ENCODE peak calls at places on chromosome 18, in eight cellular contexts. K is cardiac fibroblast, J is NCI-H748 treated with DMSO at 0.1 percent for 48 hours, H is spleen, O is nephron progenitor cell, S is HS-27A, Z is fibroblast of the conjunctiva, V is uterus. B is an unnamed sample.

GRCh38 chr18:34742761-34743366 is 32.8 kb downstream of the DTNA start:
- DNase-seq in K (no peak), J (no peak), H (no peak), O (no peak), S (no peak), Z (no peak), V (no peak), B (no peak)

GRCh38 chr18:50203801-50204604 is 9.1 kb upstream of the MYO5B start:
- DNase-seq in K (peak; percentile 39), J (peak; percentile 70), H (no peak), O (peak; percentile 65), S (peak; percentile 7), Z (peak; percentile 21), V (no peak), B (no peak)

GRCh38 chr18:75376004-75376403 is 51.5 kb downstream of the SMIM21 start:
- DNase-seq in K (no peak), J (no peak), H (no peak), O (no peak), S (no peak), Z (no peak), V (no peak), B (no peak)

GRCh38 chr18:74951165-74951760 is 257.7 kb downstream of the PTGR3 start:
- DNase-seq in K (peak; percentile 84), J (no peak), H (no peak), O (no peak), S (peak; percentile 24), Z (peak; percentile 94), V (no peak), B (no peak)

GRCh38 chr18:55588876-55589595 is 1.0 kb upstream of the TCF4 start:
- DNase-seq in K (no peak), J (peak; percentile 82), H (no peak), O (no peak), S (no peak), Z (no peak), V (no peak), B (no peak)

GRCh38 chr18:26488417-26489009 is 59.8 kb downstream of the KCTD1 start:
- DNase-seq in K (no peak), J (peak; percentile 83), H (no peak), O (no peak), S (no peak), Z (no peak), V (no peak), B (no peak)

GRCh38 chr18:13455470-13455869 is 236.9 kb downstream of the LDLRAD4 start:
- DNase-seq in K (no peak), J (no peak), H (no peak), O (no peak), S (no peak), Z (no peak), V (no peak), B (no peak)

GRCh38 chr18:78528437-78529228 is 451.0 kb upstream of the SALL3 start:
- DNase-seq in K (no peak), J (peak; percentile 69), H (no peak), O (no peak), S (no peak), Z (no peak), V (no peak), B (no peak)

GRCh38 chr18:59748628-59749360 is 51.6 kb upstream of the CCBE1 start:
- DNase-seq in K (peak; percentile 67), J (no peak), H (no peak), O (no peak), S (peak; percentile 77), Z (peak; percentile 72), V (no peak), B (no peak)

GRCh38 chr18:9849407-9849961 is 36.3 kb upstream of the TXNDC2 start:
- DNase-seq in K (peak; percentile 35), J (no peak), H (peak; percentile 86), O (no peak), S (no peak), Z (no peak), V (no peak), B (peak; percentile 93)

GRCh38 chr18:79515944-79516351 is 120.2 kb downstream of the NFATC1 start:
- DNase-seq in K (no peak), J (no peak), H (peak; percentile 67), O (no peak), S (no peak), Z (no peak), V (no peak), B (no peak)

GRCh38 chr18:6145645-6146308 is 250.5 kb upstream of the TMEM200C start:
- DNase-seq in K (no peak), J (no peak), H (no peak), O (no peak), S (no peak), Z (no peak), V (no peak), B (no peak)

GRCh38 chr18:24930974-24931373 is 421.0 kb downstream of the ZNF521 start:
- DNase-seq in K (no peak), J (peak; percentile 42), H (no peak), O (no peak), S (no peak), Z (no peak), V (no peak), B (no peak)

GRCh38 chr18:27673861-27674260 is 488.8 kb upstream of the CHST9 start:
- DNase-seq in K (no peak), J (no peak), H (no peak), O (no peak), S (no peak), Z (no peak), V (no peak), B (no peak)

GRCh38 chr18:80179857-80180558 is 67.3 kb downstream of the PARD6G start:
- DNase-seq in K (no peak), J (no peak), H (no peak), O (no peak), S (no peak), Z (no peak), V (no peak), B (no peak)

GRCh38 chr18:13389491-13390131 is 171.1 kb downstream of the LDLRAD4 start:
- DNase-seq in K (no peak), J (no peak), H (no peak), O (no peak), S (no peak), Z (no peak), V (no peak), B (no peak)

GRCh38 chr18:28176674-28176932 is 327 bp downstream of the CDH2 start:
- DNase-seq in K (no peak), J (no peak), H (no peak), O (no peak), S (no peak), Z (no peak), V (no peak), B (no peak)

GRCh38 chr18:74532511-74533025 is 1.7 kb upstream of the CNDP1 start:
- DNase-seq in K (no peak), J (no peak), H (peak; percentile 42), O (no peak), S (no peak), Z (no peak), V (no peak), B (no peak)

GRCh38 chr18:47772374-47773248 is 157.8 kb downstream of the SMAD2 start:
- DNase-seq in K (peak; percentile 79), J (peak; percentile 44), H (peak; percentile 87), O (peak; percentile 54), S (no peak), Z (peak; percentile 23), V (no peak), B (peak; percentile 30)

GRCh38 chr18:75115514-75115913 is 93.4 kb downstream of the PTGR3 start:
- DNase-seq in K (no peak), J (no peak), H (no peak), O (no peak), S (no peak), Z (no peak), V (no peak), B (no peak)

GRCh38 chr18:67194886-67195285 is 321.6 kb downstream of the DSEL start:
- DNase-seq in K (no peak), J (peak; percentile 68), H (no peak), O (no peak), S (no peak), Z (no peak), V (no peak), B (no peak)

GRCh38 chr18:26747131-26747475 is 118.4 kb downstream of the AQP4 start:
- DNase-seq in K (no peak), J (no peak), H (no peak), O (no peak), S (no peak), Z (no peak), V (no peak), B (no peak)

GRCh38 chr18:9184998-9185613 is 48.5 kb downstream of the ANKRD12 start:
- DNase-seq in K (peak; percentile 18), J (no peak), H (no peak), O (no peak), S (no peak), Z (no peak), V (no peak), B (no peak)

GRCh38 chr18:7147399-7147798 is 29.8 kb upstream of the LAMA1 start:
- DNase-seq in K (peak; percentile 25), J (no peak), H (no peak), O (no peak), S (no peak), Z (no peak), V (no peak), B (no peak)

GRCh38 chr18:67599277-67599676 is 82.8 kb upstream of the DSEL start:
- DNase-seq in K (peak; percentile 29), J (no peak), H (no peak), O (no peak), S (no peak), Z (no peak), V (no peak), B (no peak)

GRCh38 chr18:21979171-21979560 is 190.2 kb upstream of the GATA6 start:
- DNase-seq in K (no peak), J (no peak), H (no peak), O (peak; percentile 48), S (no peak), Z (no peak), V (no peak), B (no peak)

GRCh38 chr18:57353137-57353939 is 981 bp downstream of the ST8SIA3 start:
- DNase-seq in K (no peak), J (no peak), H (no peak), O (peak; percentile 72), S (no peak), Z (no peak), V (no peak), B (no peak)

GRCh38 chr18:1048048-1048447 is 143.4 kb downstream of the ADCYAP1 start:
- DNase-seq in K (peak; percentile 17), J (no peak), H (no peak), O (no peak), S (no peak), Z (no peak), V (no peak), B (no peak)

GRCh38 chr18:77114564-77115391 is 17.8 kb downstream of the MBP start:
- DNase-seq in K (peak; percentile 96), J (no peak), H (peak; percentile 95), O (no peak), S (no peak), Z (peak; percentile 74), V (peak; percentile 83), B (peak; percentile 99)

GRCh38 chr18:40365526-40365925 is 1589.5 kb upstream of the PIK3C3 start:
- DNase-seq in K (no peak), J (no peak), H (no peak), O (no peak), S (no peak), Z (no peak), V (no peak), B (no peak)

B was measured in gastrocnemius medialis.